ENCODE peak calls at places on chromosomes 6 and 20, in ten cellular contexts. E, Y, R, L, S, T, D, Z, H and M are unnamed samples.

GRCh38 chr20:15763344-15763743 is 809.9 kb downstream of the KIF16B start:
- DNase-seq in E (no peak), Y (no peak), R (no peak), L (no peak), S (no peak), T (no peak), D (no peak), Z (no peak), H (no peak), M (no peak)

GRCh38 chr6:89069536-89070163 is 10.9 kb upstream of the PNRC1 start:
- DNase-seq in E (no peak), Y (no peak), R (no peak), L (no peak), S (no peak), T (no peak), D (no peak), Z (no peak), H (no peak), M (no peak)

GRCh38 chr20:31718952-31719643 is 3.6 kb downstream of the BCL2L1 start:
- DNase-seq in E (no peak), Y (no peak), R (peak), L (peak), S (no peak), T (no peak), D (no peak), Z (no peak), H (no peak), M (no peak)

GRCh38 chr6:133804263-133804662 is 84.7 kb upstream of the TCF21 start:
- DNase-seq in E (no peak), Y (no peak), R (no peak), L (no peak), S (no peak), T (no peak), D (no peak), Z (no peak), H (no peak), M (no peak)

GRCh38 chr6:146287691-146288369 is 255.8 kb upstream of the RAB32 start:
- DNase-seq in E (no peak), Y (no peak), R (no peak), L (no peak), S (no peak), T (no peak), D (no peak), Z (no peak), H (no peak), M (no peak)

GRCh38 chr6:106547961-106548453 is 81.3 kb downstream of the RTN4IP1 start:
- DNase-seq in E (no peak), Y (no peak), R (no peak), L (no peak), S (peak), T (no peak), D (no peak), Z (no peak), H (no peak), M (no peak)

GRCh38 chr20:57080796-57081195 is 185.6 kb downstream of the BMP7 start:
- DNase-seq in E (no peak), Y (no peak), R (no peak), L (no peak), S (no peak), T (no peak), D (no peak), Z (no peak), H (no peak), M (no peak)

GRCh38 chr20:37566590-37567330 is 39.1 kb upstream of the BLCAP start:
- DNase-seq in E (no peak), Y (no peak), R (no peak), L (no peak), S (no peak), T (no peak), D (no peak), Z (no peak), H (no peak), M (no peak)

GRCh38 chr6:152316024-152316423 is 321.1 kb downstream of the SYNE1 start:
- DNase-seq in E (no peak), Y (no peak), R (peak), L (no peak), S (no peak), T (peak), D (no peak), Z (no peak), H (no peak), M (no peak)

GRCh38 chr20:46260480-46260879 is 47.8 kb downstream of the CDH22 start:
- DNase-seq in E (no peak), Y (peak), R (no peak), L (no peak), S (no peak), T (peak), D (no peak), Z (no peak), H (no peak), M (no peak)

GRCh38 chr20:14536738-14537137 is 199.3 kb upstream of the FLRT3 start:
- DNase-seq in E (no peak), Y (no peak), R (no peak), L (no peak), S (no peak), T (no peak), D (no peak), Z (no peak), H (no peak), M (no peak)

GRCh38 chr6:66127061-66127460 is 420.0 kb upstream of the EYS start:
- DNase-seq in E (no peak), Y (no peak), R (no peak), L (no peak), S (no peak), T (no peak), D (no peak), Z (no peak), H (no peak), M (no peak)

GRCh38 chr20:46696791-46697279 is 7.6 kb upstream of the TP53RK start:
- DNase-seq in E (no peak), Y (no peak), R (no peak), L (no peak), S (no peak), T (no peak), D (no peak), Z (no peak), H (no peak), M (no peak)

GRCh38 chr6:105179244-105180065 is at the start of gene POPDC3:
- DNase-seq in E (no peak), Y (peak), R (peak), L (peak), S (no peak), T (no peak), D (no peak), Z (peak), H (no peak), M (no peak)

GRCh38 chr6:130293800-130294199 is 71.0 kb upstream of the SAMD3 start:
- DNase-seq in E (no peak), Y (no peak), R (no peak), L (peak), S (peak), T (no peak), D (peak), Z (no peak), H (peak), M (peak)

GRCh38 chr20:43691928-43692524 is 25.1 kb downstream of the MYBL2 start:
- DNase-seq in E (peak), Y (no peak), R (peak), L (peak), S (peak), T (peak), D (peak), Z (no peak), H (peak), M (peak)

GRCh38 chr20:3229798-3230197 is 9.2 kb downstream of the SLC4A11 start:
- DNase-seq in E (no peak), Y (no peak), R (no peak), L (no peak), S (no peak), T (no peak), D (no peak), Z (no peak), H (no peak), M (no peak)

GRCh38 chr6:94902974-94903628 is 674.2 kb upstream of the MANEA start:
- DNase-seq in E (no peak), Y (no peak), R (no peak), L (no peak), S (no peak), T (no peak), D (no peak), Z (no peak), H (no peak), M (no peak)

GRCh38 chr6:79538481-79538971 is 1.3 kb upstream of the LCA5 start:
- DNase-seq in E (no peak), Y (no peak), R (no peak), L (no peak), S (no peak), T (no peak), D (no peak), Z (no peak), H (no peak), M (no peak)

GRCh38 chr20:50186151-50186885 is 4.3 kb upstream of the CEBPB start:
- DNase-seq in E (peak), Y (peak), R (peak), L (peak), S (peak), T (peak), D (peak), Z (peak), H (peak), M (peak)

GRCh38 chr20:5491463-5491862 is 174.7 kb upstream of the PROKR2 start:
- DNase-seq in E (no peak), Y (no peak), R (no peak), L (no peak), S (no peak), T (no peak), D (no peak), Z (no peak), H (no peak), M (peak)

GRCh38 chr6:158218467-158218866 is 50.3 kb downstream of the GTF2H5 start:
- DNase-seq in E (no peak), Y (no peak), R (no peak), L (no peak), S (no peak), T (no peak), D (no peak), Z (no peak), H (no peak), M (no peak)

GRCh38 chr6:45185403-45186251 is 142.5 kb upstream of the RUNX2 start:
- DNase-seq in E (no peak), Y (no peak), R (no peak), L (no peak), S (no peak), T (no peak), D (no peak), Z (no peak), H (peak), M (no peak)

GRCh38 chr20:50347568-50347981 is 156.9 kb downstream of the CEBPB start:
- DNase-seq in E (no peak), Y (no peak), R (peak), L (no peak), S (no peak), T (no peak), D (no peak), Z (peak), H (no peak), M (peak)